ENCODE peak calls at places on chromosomes 1 and 21, in ten cellular contexts. T, P, J, W, Q, S, H, B, N and K are unnamed samples.

GRCh38 chr1:95039360-95040031 is 33.3 kb downstream of the ALG14 start:
- DNase-seq in B (no peak), H (no peak), S (no peak), N (no peak), J (no peak), P (no peak), Q (no peak), W (no peak), T (no peak), K (no peak)

GRCh38 chr1:167430134-167430848 is 88.0 kb downstream of the CD247 start:
- DNase-seq in B (no peak), W (no peak), S (no peak), N (no peak), T (no peak), Q (no peak), H (no peak), J (no peak), P (no peak), K (no peak)

GRCh38 chr1:41681331-41682136 is 197.1 kb upstream of the EDN2 start:
- DNase-seq in T (no peak), J (no peak), H (peak), B (no peak), P (no peak), W (no peak), Q (no peak), S (no peak), N (peak), K (no peak)

GRCh38 chr1:88250915-88251314 is 433.2 kb upstream of the PKN2 start:
- DNase-seq in H (no peak), B (no peak), W (no peak), Q (no peak), S (no peak), P (no peak), T (no peak), J (no peak), N (no peak), K (no peak)

GRCh38 chr1:223844962-223845809 is 561 bp downstream of the TP53BP2 start:
- DNase-seq in N (peak), W (peak), S (peak), T (peak), P (peak), J (no peak), H (peak), B (peak), Q (peak), K (no peak)

GRCh38 chr1:60875139-60875538 is 207.2 kb upstream of the NFIA start:
- DNase-seq in Q (no peak), H (no peak), J (no peak), B (no peak), P (no peak), N (no peak), T (no peak), S (no peak), W (no peak), K (no peak)

GRCh38 chr1:225596152-225596551 is 56.8 kb downstream of the ENAH start:
- DNase-seq in S (no peak), H (no peak), J (no peak), Q (no peak), P (no peak), B (no peak), W (no peak), T (no peak), N (no peak), K (no peak)

GRCh38 chr1:176177764-176178163 is 29.3 kb downstream of the COP1 start:
- DNase-seq in N (no peak), P (no peak), Q (no peak), B (no peak), J (no peak), T (no peak), S (no peak), H (no peak), W (no peak), K (no peak)

GRCh38 chr1:155125946-155126493 is 1.7 kb upstream of the EFNA1 start:
- DNase-seq in P (peak), Q (peak), H (no peak), S (no peak), W (peak), T (no peak), N (peak), J (no peak), B (peak), K (peak)

GRCh38 chr1:32250893-32251716 is at the start of gene LCK:
- DNase-seq in Q (no peak), S (peak), J (no peak), B (no peak), H (no peak), P (no peak), W (no peak), N (no peak), T (peak), K (no peak)

GRCh38 chr1:211637066-211637465 is 38.4 kb downstream of the NEK2 start:
- DNase-seq in B (peak), Q (peak), P (no peak), N (no peak), S (no peak), H (no peak), W (no peak), T (no peak), J (no peak), K (no peak)

GRCh38 chr1:235984041-235984820 is 80.7 kb downstream of the NID1 start:
- DNase-seq in H (peak), Q (no peak), B (no peak), N (peak), W (no peak), S (no peak), T (no peak), P (no peak), J (no peak), K (no peak)

GRCh38 chr1:230883964-230884363 is 15.6 kb upstream of the C1orf198 start:
- DNase-seq in S (no peak), J (no peak), T (no peak), P (no peak), H (no peak), B (no peak), N (peak), W (no peak), Q (no peak), K (no peak)

GRCh38 chr1:9612162-9612845 is 23.6 kb downstream of the TMEM201 start:
- DNase-seq in H (no peak), N (no peak), P (no peak), J (no peak), Q (no peak), T (no peak), B (no peak), W (no peak), S (no peak), K (no peak)

GRCh38 chr1:89125571-89126233 is at the start of gene GBP2:
- DNase-seq in J (no peak), S (peak), H (peak), W (no peak), Q (peak), B (no peak), P (no peak), T (no peak), N (peak), K (no peak)

GRCh38 chr1:230681599-230681998 is 32.3 kb downstream of the AGT start:
- DNase-seq in P (no peak), T (no peak), B (peak), W (no peak), Q (no peak), J (peak), S (no peak), N (peak), H (peak), K (no peak)

GRCh38 chr21:38972078-38972477 is 166.3 kb downstream of the ETS2 start:
- DNase-seq in S (no peak), N (no peak), B (no peak), J (no peak), Q (no peak), H (no peak), W (no peak), T (no peak), P (no peak), K (no peak)

GRCh38 chr1:8560611-8561544 is 243.0 kb downstream of the SLC45A1 start:
- DNase-seq in H (peak), N (peak), P (no peak), Q (no peak), S (peak), T (no peak), B (peak), W (no peak), J (no peak), K (no peak)

GRCh38 chr1:101451888-101452287 is 215.1 kb downstream of the S1PR1 start:
- DNase-seq in B (no peak), J (no peak), N (no peak), T (no peak), S (peak), Q (no peak), P (no peak), W (no peak), H (no peak), K (no peak)

GRCh38 chr1:226649780-226650179 is 89.3 kb downstream of the ITPKB start:
- DNase-seq in W (peak), T (no peak), S (no peak), P (no peak), H (no peak), Q (no peak), B (peak), N (peak), J (peak), K (no peak)

GRCh38 chr21:26966978-26967913 is at the start of gene ADAMTS5:
- DNase-seq in Q (peak), B (peak), S (no peak), N (peak), P (no peak), H (peak), T (no peak), J (no peak), W (peak), K (peak)

GRCh38 chr1:19429611-19430010 is 55.7 kb downstream of the CAPZB start:
- DNase-seq in P (no peak), W (no peak), B (peak), N (no peak), Q (no peak), S (no peak), J (peak), T (no peak), H (peak), K (no peak)